ENCODE peak calls at places on chromosome 17, in six cellular contexts. O is OCI-LY7, G is dorsolateral prefrontal cortex, J is GM23338, F is cardiac fibroblast, Q is colonic mucosa. U is an unnamed sample.

GRCh38 chr17:83079766-83080616 is 582 bp downstream of the METRNL start:
- DNase-seq in J (no peak), F (no peak), O (peak), G (no peak), Q (no peak), U (no peak)

GRCh38 chr17:27593232-27593856 is 37.6 kb upstream of the LGALS9 start:
- DNase-seq in Q (no peak), G (no peak), J (no peak), F (no peak), O (no peak), U (no peak)

GRCh38 chr17:55702150-55702549 is 20.5 kb downstream of the TMEM100 start:
- DNase-seq in O (no peak), Q (no peak), J (no peak), G (no peak), F (no peak), U (no peak)

GRCh38 chr17:40181205-40181604 is 3.9 kb downstream of the RAPGEFL1 start:
- DNase-seq in F (no peak), O (no peak), G (no peak), Q (no peak), J (no peak), U (no peak)

GRCh38 chr17:75827291-75828050 is 16.7 kb downstream of the UNC13D start:
- DNase-seq in Q (peak), J (peak), G (peak), F (peak), O (peak), U (peak)

GRCh38 chr17:29126268-29126923 is 53.8 kb downstream of the MYO18A start:
- DNase-seq in J (no peak), G (no peak), F (no peak), Q (no peak), O (no peak), U (no peak)

GRCh38 chr17:28941251-28941650 is 10.1 kb downstream of the PHF12 start:
- DNase-seq in F (no peak), J (no peak), O (no peak), G (no peak), Q (no peak), U (no peak)

GRCh38 chr17:37194208-37194607 is 181.6 kb upstream of the C17orf78 start:
- DNase-seq in Q (no peak), O (peak), J (peak), G (no peak), F (no peak), U (no peak)

GRCh38 chr17:41326173-41327145 is 10.9 kb upstream of the KRTAP17-1 start:
- DNase-seq in F (no peak), O (no peak), Q (no peak), G (no peak), J (no peak), U (no peak)

GRCh38 chr17:8250101-8250500 is 1.0 kb downstream of the PFAS start:
- DNase-seq in O (no peak), F (no peak), J (no peak), G (no peak), Q (no peak), U (no peak)

GRCh38 chr17:1179635-1180433 is at the start of gene ABR:
- DNase-seq in F (peak), O (peak), J (peak), G (no peak), Q (peak), U (peak)

GRCh38 chr17:40958086-40958953 is 8.4 kb downstream of the KRT39 start:
- DNase-seq in G (no peak), Q (peak), O (no peak), F (no peak), J (peak), U (no peak)

GRCh38 chr17:4110152-4110551 is 32.7 kb downstream of the ZZEF1 start:
- DNase-seq in F (peak), O (no peak), G (no peak), Q (no peak), J (no peak), U (peak)

GRCh38 chr17:77011173-77012011 is 129.4 kb upstream of the SEC14L1 start:
- DNase-seq in O (peak), F (peak), Q (peak), G (no peak), J (peak), U (peak)
- TF ChIP-seq CTCF in O (peak), F (peak), Q (peak), G (peak), J (peak), U (peak)

GRCh38 chr17:49842846-49843245 is 5.0 kb downstream of the TAC4 start:
- DNase-seq in F (no peak), Q (no peak), J (no peak), G (no peak), O (no peak), U (no peak)
- TF ChIP-seq CTCF in F (no peak), Q (no peak), J (no peak), G (no peak), O (no peak), U (no peak)

GRCh38 chr17:65953316-65954147 is 238.4 kb downstream of the CEP112 start:
- DNase-seq in F (no peak), J (peak), G (no peak), O (no peak), Q (no peak), U (no peak)
- TF ChIP-seq CTCF in F (no peak), J (peak), G (no peak), O (no peak), Q (no peak), U (no peak)

DNA sequence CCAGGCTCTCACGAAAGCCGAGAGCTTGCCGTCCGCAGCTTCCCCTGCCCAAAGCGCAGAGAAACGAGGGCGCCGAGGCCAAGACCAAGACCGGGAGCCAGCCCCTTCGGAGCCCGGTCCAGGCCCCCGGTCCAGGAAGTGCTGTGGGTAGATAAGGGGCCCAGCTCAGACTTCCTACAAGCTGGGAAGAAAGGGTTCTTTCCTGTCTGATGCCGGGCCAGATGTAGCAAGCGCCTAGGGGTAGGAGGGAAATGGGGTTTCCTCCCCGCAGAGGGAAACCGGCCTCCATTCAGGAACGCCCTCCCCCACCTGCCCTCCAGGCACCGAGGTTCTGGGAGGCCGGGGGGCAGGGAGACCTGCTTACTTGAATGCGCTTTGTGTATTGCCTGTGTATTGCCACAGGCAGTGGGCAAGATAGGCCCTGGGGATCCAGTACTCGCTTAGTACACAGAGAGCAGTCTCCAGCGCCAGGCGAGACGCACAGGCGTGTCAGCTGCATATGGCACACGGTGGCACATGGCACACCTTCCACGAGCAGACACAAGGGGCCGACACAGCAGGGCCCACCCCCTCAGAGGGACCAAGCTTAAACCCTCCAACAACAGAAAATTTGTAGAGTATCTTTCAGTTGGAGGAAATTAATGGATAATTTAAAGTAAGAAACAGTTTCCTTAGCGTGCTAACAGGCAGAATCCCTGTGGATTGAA is 1.0 kb upstream of the CYB561 start:
- DNase-seq in Q (peak), G (no peak), O (no peak), F (peak), J (peak), U (no peak)
- TF ChIP-seq CTCF in Q (no peak), G (no peak), O (no peak), F (no peak), J (no peak), U (no peak)

DNA sequence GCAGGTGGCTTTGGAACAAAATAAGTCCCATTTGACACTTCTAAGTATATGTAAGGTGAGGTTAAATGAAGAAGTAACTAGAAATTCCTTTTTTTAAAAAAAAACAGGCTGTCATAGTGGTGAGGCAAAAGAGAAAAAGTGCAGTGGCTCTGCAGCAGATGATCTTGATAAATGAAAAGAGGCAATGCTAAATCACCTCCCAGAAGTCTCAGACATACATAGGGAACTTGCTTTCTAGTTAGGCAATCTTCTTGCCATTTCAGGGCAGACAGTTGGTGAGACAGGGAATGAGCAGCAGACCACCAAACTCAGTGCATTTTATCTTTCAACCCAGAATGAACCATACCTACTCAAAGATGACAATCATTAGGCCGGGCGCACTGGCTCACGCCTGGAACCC is 90.8 kb downstream of the MYO1D start:
- DNase-seq in O (no peak), G (no peak), Q (no peak), J (no peak), F (no peak), U (no peak)
- TF ChIP-seq CTCF in O (no peak), G (no peak), Q (no peak), J (no peak), F (no peak), U (no peak)

GRCh38 chr17:15090533-15090932 is 174.6 kb downstream of the PMP22 start:
- DNase-seq in J (no peak), O (no peak), F (no peak), Q (no peak), G (no peak), U (no peak)
- TF ChIP-seq CTCF in J (no peak), O (no peak), F (no peak), Q (no peak), G (no peak), U (no peak)

U was measured in MCF 10A.